ENCODE peak calls at places on chromosomes 2 and 18, in seven cellular contexts. One of them, this sample, is unnamed.

GRCh38 chr2:124186801-124187200 is 161.7 kb downstream of the CNTNAP5 start:
- DNase-seq in fibroblast of lung: no peak
- DNase-seq in endothelial cell of umbilical vein: no peak
- DNase-seq in astrocyte: no peak
- DNase-seq in HepG2: no peak
- DNase-seq in GM23338: peak; percentile 20
- DNase-seq in mammary epithelial cell: no peak
- DNase-seq in this sample: no peak

GRCh38 chr2:217249490-217250451 is 389.9 kb upstream of the TNP1 start:
- DNase-seq in fibroblast of lung: peak; percentile 93
- DNase-seq in endothelial cell of umbilical vein: no peak
- DNase-seq in astrocyte: no peak
- DNase-seq in HepG2: no peak
- DNase-seq in GM23338: peak; percentile 1
- DNase-seq in mammary epithelial cell: no peak
- DNase-seq in this sample: peak; percentile 52

GRCh38 chr2:214265991-214266489 is 144.8 kb upstream of the VWC2L start:
- DNase-seq in fibroblast of lung: no peak
- DNase-seq in endothelial cell of umbilical vein: no peak
- DNase-seq in astrocyte: peak; percentile 60
- DNase-seq in HepG2: no peak
- DNase-seq in GM23338: no peak
- DNase-seq in mammary epithelial cell: no peak
- DNase-seq in this sample: no peak

GRCh38 chr2:71611781-71612545 is 158.6 kb downstream of the DYSF start:
- DNase-seq in fibroblast of lung: no peak
- DNase-seq in endothelial cell of umbilical vein: no peak
- DNase-seq in astrocyte: no peak
- DNase-seq in HepG2: no peak
- DNase-seq in GM23338: no peak
- DNase-seq in mammary epithelial cell: no peak
- DNase-seq in this sample: no peak

GRCh38 chr2:69694894-69695849 is 46.8 kb upstream of the ANXA4 start:
- DNase-seq in fibroblast of lung: peak; percentile 76
- DNase-seq in endothelial cell of umbilical vein: no peak
- DNase-seq in astrocyte: peak; percentile 99
- DNase-seq in HepG2: peak; percentile 77
- DNase-seq in GM23338: no peak
- DNase-seq in mammary epithelial cell: peak; percentile 80
- DNase-seq in this sample: no peak

GRCh38 chr2:43139996-43140621 is 86.3 kb downstream of the ZFP36L2 start:
- DNase-seq in fibroblast of lung: peak; percentile 51
- DNase-seq in endothelial cell of umbilical vein: peak; percentile 61
- DNase-seq in astrocyte: no peak
- DNase-seq in HepG2: no peak
- DNase-seq in GM23338: no peak
- DNase-seq in mammary epithelial cell: no peak
- DNase-seq in this sample: peak; percentile 2

GRCh38 chr2:152036611-152037469 is 62.0 kb downstream of the CACNB4 start:
- DNase-seq in fibroblast of lung: peak; percentile 79
- DNase-seq in endothelial cell of umbilical vein: peak; percentile 75
- DNase-seq in astrocyte: peak; percentile 44
- DNase-seq in HepG2: peak; percentile 73
- DNase-seq in GM23338: peak; percentile 89
- DNase-seq in mammary epithelial cell: peak; percentile 46
- DNase-seq in this sample: peak; percentile 78

GRCh38 chr2:23475036-23475435 is 90.1 kb downstream of the KLHL29 start:
- DNase-seq in fibroblast of lung: no peak
- DNase-seq in endothelial cell of umbilical vein: no peak
- DNase-seq in astrocyte: no peak
- DNase-seq in HepG2: no peak
- DNase-seq in GM23338: peak; percentile 66
- DNase-seq in mammary epithelial cell: no peak
- DNase-seq in this sample: no peak

GRCh38 chr2:1625281-1626001 is 118.9 kb downstream of the PXDN start:
- DNase-seq in fibroblast of lung: peak; percentile 72
- DNase-seq in endothelial cell of umbilical vein: peak; percentile 92
- DNase-seq in astrocyte: peak; percentile 90
- DNase-seq in HepG2: no peak
- DNase-seq in GM23338: peak; percentile 97
- DNase-seq in mammary epithelial cell: peak; percentile 100
- DNase-seq in this sample: peak; percentile 50

GRCh38 chr2:175930504-175930903 is 71.6 kb downstream of the LNPK start:
- DNase-seq in fibroblast of lung: peak; percentile 5
- DNase-seq in endothelial cell of umbilical vein: peak; percentile 36
- DNase-seq in astrocyte: peak; percentile 2
- DNase-seq in HepG2: no peak
- DNase-seq in GM23338: no peak
- DNase-seq in mammary epithelial cell: peak; percentile 37
- DNase-seq in this sample: no peak

GRCh38 chr2:30222636-30223360 is 8.5 kb upstream of the LBH start:
- DNase-seq in fibroblast of lung: no peak
- DNase-seq in endothelial cell of umbilical vein: no peak
- DNase-seq in astrocyte: no peak
- DNase-seq in HepG2: no peak
- DNase-seq in GM23338: no peak
- DNase-seq in mammary epithelial cell: no peak
- DNase-seq in this sample: no peak

GRCh38 chr2:114661926-114662670 is 219.7 kb downstream of the DPP10 start:
- DNase-seq in fibroblast of lung: no peak
- DNase-seq in endothelial cell of umbilical vein: no peak
- DNase-seq in astrocyte: no peak
- DNase-seq in HepG2: no peak
- DNase-seq in GM23338: peak; percentile 64
- DNase-seq in mammary epithelial cell: no peak
- DNase-seq in this sample: peak; percentile 40

GRCh38 chr2:46836295-46837111 is 79.1 kb downstream of the MCFD2 start:
- DNase-seq in fibroblast of lung: no peak
- DNase-seq in endothelial cell of umbilical vein: no peak
- DNase-seq in astrocyte: peak; percentile 82
- DNase-seq in HepG2: no peak
- DNase-seq in GM23338: no peak
- DNase-seq in mammary epithelial cell: peak; percentile 32
- DNase-seq in this sample: no peak

GRCh38 chr2:85215074-85216050 is 82.2 kb downstream of the TCF7L1 start:
- DNase-seq in fibroblast of lung: peak; percentile 95
- DNase-seq in endothelial cell of umbilical vein: no peak
- DNase-seq in astrocyte: peak; percentile 92
- DNase-seq in HepG2: peak; percentile 27
- DNase-seq in GM23338: peak; percentile 56
- DNase-seq in mammary epithelial cell: peak; percentile 55
- DNase-seq in this sample: peak; percentile 67

GRCh38 chr2:173963323-173963816 is 1.8 kb downstream of the SP3 start:
- DNase-seq in fibroblast of lung: peak; percentile 83
- DNase-seq in endothelial cell of umbilical vein: peak; percentile 72
- DNase-seq in astrocyte: peak; percentile 68
- DNase-seq in HepG2: peak; percentile 71
- DNase-seq in GM23338: peak; percentile 79
- DNase-seq in mammary epithelial cell: peak; percentile 69
- DNase-seq in this sample: peak; percentile 73

GRCh38 chr2:184597571-184597980 is 753 bp upstream of the ZNF804A start:
- DNase-seq in fibroblast of lung: peak; percentile 71
- DNase-seq in endothelial cell of umbilical vein: peak; percentile 65
- DNase-seq in astrocyte: peak; percentile 60
- DNase-seq in HepG2: no peak
- DNase-seq in GM23338: peak; percentile 77
- DNase-seq in mammary epithelial cell: no peak
- DNase-seq in this sample: peak; percentile 47

GRCh38 chr18:44736664-44737063 is 56.0 kb downstream of the SETBP1 start:
- DNase-seq in fibroblast of lung: no peak
- DNase-seq in endothelial cell of umbilical vein: no peak
- DNase-seq in astrocyte: no peak
- DNase-seq in HepG2: no peak
- DNase-seq in GM23338: no peak
- DNase-seq in mammary epithelial cell: no peak
- DNase-seq in this sample: no peak

GRCh38 chr2:47888581-47889280 is 17.6 kb downstream of the FBXO11 start:
- DNase-seq in fibroblast of lung: peak; percentile 62
- DNase-seq in endothelial cell of umbilical vein: no peak
- DNase-seq in astrocyte: peak; percentile 54
- DNase-seq in HepG2: no peak
- DNase-seq in GM23338: no peak
- DNase-seq in mammary epithelial cell: no peak
- DNase-seq in this sample: no peak

GRCh38 chr2:185583058-185583816 is 155.4 kb upstream of the FSIP2 start:
- DNase-seq in fibroblast of lung: peak; percentile 8
- DNase-seq in endothelial cell of umbilical vein: no peak
- DNase-seq in astrocyte: peak; percentile 87
- DNase-seq in HepG2: peak; percentile 34
- DNase-seq in GM23338: peak; percentile 29
- DNase-seq in mammary epithelial cell: peak; percentile 96
- DNase-seq in this sample: no peak

GRCh38 chr2:216450784-216451183 is 38.5 kb downstream of the SMARCAL1 start:
- DNase-seq in fibroblast of lung: no peak
- DNase-seq in endothelial cell of umbilical vein: no peak
- DNase-seq in astrocyte: no peak
- DNase-seq in HepG2: no peak
- DNase-seq in GM23338: no peak
- DNase-seq in mammary epithelial cell: no peak
- DNase-seq in this sample: no peak

GRCh38 chr2:224360801-224361251 is 41.1 kb downstream of the FAM124B start:
- DNase-seq in fibroblast of lung: peak; percentile 36
- DNase-seq in endothelial cell of umbilical vein: no peak
- DNase-seq in astrocyte: peak; percentile 27
- DNase-seq in HepG2: no peak
- DNase-seq in GM23338: no peak
- DNase-seq in mammary epithelial cell: peak; percentile 43
- DNase-seq in this sample: no peak

GRCh38 chr2:149290662-149291061 is 39.7 kb upstream of the LYPD6 start:
- DNase-seq in fibroblast of lung: no peak
- DNase-seq in endothelial cell of umbilical vein: no peak
- DNase-seq in astrocyte: no peak
- DNase-seq in HepG2: no peak
- DNase-seq in GM23338: peak; percentile 84
- DNase-seq in mammary epithelial cell: no peak
- DNase-seq in this sample: no peak

GRCh38 chr2:177171418-177171865 is 41.2 kb upstream of the HNRNPA3 start:
- DNase-seq in fibroblast of lung: no peak
- DNase-seq in endothelial cell of umbilical vein: peak; percentile 34
- DNase-seq in astrocyte: peak; percentile 10
- DNase-seq in HepG2: no peak
- DNase-seq in GM23338: no peak
- DNase-seq in mammary epithelial cell: peak; percentile 67
- DNase-seq in this sample: no peak

GRCh38 chr2:161651547-161651946 is 27.3 kb downstream of the SLC4A10 start:
- DNase-seq in fibroblast of lung: no peak
- DNase-seq in endothelial cell of umbilical vein: no peak
- DNase-seq in astrocyte: no peak
- DNase-seq in HepG2: no peak
- DNase-seq in GM23338: no peak
- DNase-seq in mammary epithelial cell: no peak
- DNase-seq in this sample: no peak

GRCh38 chr2:173175222-173175621 is 99.6 kb downstream of the MAP3K20 start:
- DNase-seq in fibroblast of lung: peak; percentile 60
- DNase-seq in endothelial cell of umbilical vein: no peak
- DNase-seq in astrocyte: peak; percentile 60
- DNase-seq in HepG2: no peak
- DNase-seq in GM23338: no peak
- DNase-seq in mammary epithelial cell: no peak
- DNase-seq in this sample: peak; percentile 35

GRCh38 chr2:233980955-233981555 is 63.9 kb downstream of the TRPM8 start:
- DNase-seq in fibroblast of lung: no peak
- DNase-seq in endothelial cell of umbilical vein: no peak
- DNase-seq in astrocyte: no peak
- DNase-seq in HepG2: no peak
- DNase-seq in GM23338: no peak
- DNase-seq in mammary epithelial cell: no peak
- DNase-seq in this sample: no peak

GRCh38 chr18:74430811-74431571 is 26.1 kb downstream of the DIPK1C start:
- DNase-seq in fibroblast of lung: no peak
- DNase-seq in endothelial cell of umbilical vein: no peak
- DNase-seq in astrocyte: no peak
- DNase-seq in HepG2: no peak
- DNase-seq in GM23338: no peak
- DNase-seq in mammary epithelial cell: no peak
- DNase-seq in this sample: no peak
- TF ChIP-seq EZH2 in fibroblast of lung: no peak
- TF ChIP-seq EZH2 in endothelial cell of umbilical vein: no peak
- TF ChIP-seq EZH2 in astrocyte: no peak
- TF ChIP-seq EZH2 in HepG2: no peak
- TF ChIP-seq EZH2 in GM23338: no peak
- TF ChIP-seq EZH2 in mammary epithelial cell: no peak
- TF ChIP-seq EZH2 in this sample: no peak

DNA sequence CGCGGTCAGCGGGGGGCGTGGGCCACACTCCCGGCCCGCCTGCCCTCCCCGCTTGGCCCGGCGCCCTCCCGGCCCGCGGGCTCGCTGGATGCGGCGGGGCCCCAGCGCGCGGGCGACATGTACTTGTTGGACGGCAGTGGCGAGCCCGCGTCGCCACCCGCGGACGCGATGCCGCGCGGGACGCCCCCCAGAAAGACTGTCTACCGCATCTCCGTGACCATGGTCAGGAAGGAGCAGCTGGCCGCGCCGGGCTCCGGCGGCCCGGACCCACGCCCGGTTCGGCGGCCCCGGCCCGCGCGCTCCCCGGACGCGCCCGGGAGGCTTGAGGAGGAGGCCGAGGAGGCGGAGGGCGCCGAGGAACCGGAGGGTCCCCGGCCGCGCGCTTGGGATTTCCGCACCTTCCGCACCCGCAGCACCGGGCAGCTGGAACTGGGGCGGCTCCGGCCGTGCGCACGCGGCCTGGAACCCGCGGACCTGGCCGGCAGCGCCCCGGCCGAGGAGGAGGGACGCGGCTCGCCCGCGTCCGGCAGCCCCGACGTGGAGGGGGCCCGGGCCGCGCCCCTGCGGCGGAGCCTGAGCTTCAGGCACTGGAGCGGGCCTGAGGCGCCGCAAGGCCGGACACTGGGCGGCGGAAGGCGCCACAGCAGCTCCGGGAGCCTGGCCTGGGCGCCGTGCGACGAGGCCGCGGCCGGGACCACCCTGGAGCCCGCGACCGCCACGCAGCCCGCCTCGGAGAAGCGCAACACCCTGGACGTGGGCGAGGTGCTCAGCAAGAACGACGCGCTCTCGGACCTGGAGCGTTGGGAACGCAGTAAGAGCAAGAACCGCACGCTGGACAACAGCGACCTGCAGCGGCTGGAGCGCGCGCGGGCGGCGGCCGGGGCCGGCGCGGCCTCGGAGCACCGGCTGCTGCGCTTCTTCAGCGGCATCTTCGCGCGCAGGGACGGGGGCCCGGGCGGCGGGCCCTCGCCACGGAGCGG is 176.4 kb downstream of the AGAP1 start:
- DNase-seq in fibroblast of lung: peak; percentile 82
- DNase-seq in endothelial cell of umbilical vein: peak; percentile 59
- DNase-seq in astrocyte: peak; percentile 77
- DNase-seq in HepG2: no peak
- DNase-seq in GM23338: peak; percentile 83
- DNase-seq in mammary epithelial cell: peak; percentile 43
- DNase-seq in this sample: peak; percentile 88
- H3K4me3 ChIP-seq in fibroblast of lung: no peak overlapping the region
- H3K4me3 ChIP-seq in endothelial cell of umbilical vein: peak overlapping the region; percentile 48
- H3K4me3 ChIP-seq in astrocyte: peak overlapping the region; percentile 27
- H3K4me3 ChIP-seq in HepG2: peak overlapping the region; percentile 66
- H3K4me3 ChIP-seq in GM23338: peak overlapping the region; percentile 66
- H3K4me3 ChIP-seq in mammary epithelial cell: peak overlapping the region; percentile 57
- H3K4me3 ChIP-seq in this sample: peak overlapping the region; percentile 39

GRCh38 chr2:218995561-218995960 is 2.3 kb upstream of the CRYBA2 start:
- DNase-seq in fibroblast of lung: no peak
- DNase-seq in endothelial cell of umbilical vein: no peak
- DNase-seq in astrocyte: no peak
- DNase-seq in HepG2: no peak
- DNase-seq in GM23338: no peak
- DNase-seq in mammary epithelial cell: no peak
- DNase-seq in this sample: no peak
- TF ChIP-seq EZH2 in fibroblast of lung: no peak
- TF ChIP-seq EZH2 in endothelial cell of umbilical vein: no peak
- TF ChIP-seq EZH2 in astrocyte: peak; percentile 41
- TF ChIP-seq EZH2 in HepG2: no peak
- TF ChIP-seq EZH2 in GM23338: no peak
- TF ChIP-seq EZH2 in mammary epithelial cell: no peak
- TF ChIP-seq EZH2 in this sample: no peak

GRCh38 chr18:3447895-3448844 is 1.8 kb upstream of the TGIF1 start:
- DNase-seq in fibroblast of lung: peak; percentile 97
- DNase-seq in endothelial cell of umbilical vein: peak; percentile 99
- DNase-seq in astrocyte: peak; percentile 93
- DNase-seq in HepG2: peak; percentile 93
- DNase-seq in GM23338: peak; percentile 98
- DNase-seq in mammary epithelial cell: peak; percentile 99
- DNase-seq in this sample: peak; percentile 98
- H3K4me3 ChIP-seq in fibroblast of lung: peak overlapping the region; percentile 66
- H3K4me3 ChIP-seq in endothelial cell of umbilical vein: peak overlapping the region; percentile 90
- H3K4me3 ChIP-seq in astrocyte: peak overlapping the region; percentile 85
- H3K4me3 ChIP-seq in HepG2: peak overlapping the region; percentile 93
- H3K4me3 ChIP-seq in GM23338: peak overlapping the region; percentile 83
- H3K4me3 ChIP-seq in mammary epithelial cell: peak overlapping the region; percentile 75
- H3K4me3 ChIP-seq in this sample: peak overlapping the region; percentile 84

This sample was measured in hepatocyte.